ENCODE peak calls at places on chromosomes 11 and 22, in five cellular contexts. One of them, this sample, is unnamed.

GRCh38 chr11:128212324-128212723 is 375.0 kb downstream of the ETS1 start:
- DNase-seq in kidney: no peak
- DNase-seq in ACHN: no peak
- DNase-seq in ELR: no peak
- DNase-seq in NCI-H2107: no peak
- DNase-seq in this sample: no peak

GRCh38 chr11:66543263-66544107 is 2.4 kb downstream of the ZDHHC24 start:
- DNase-seq in ACHN: no peak
- DNase-seq in kidney: peak
- DNase-seq in ELR: peak
- DNase-seq in NCI-H2107: no peak
- DNase-seq in this sample: peak

GRCh38 chr11:26947379-26947844 is 46.5 kb upstream of the FIBIN start:
- DNase-seq in ELR: peak
- DNase-seq in NCI-H2107: no peak
- DNase-seq in ACHN: no peak
- DNase-seq in kidney: no peak
- DNase-seq in this sample: peak

GRCh38 chr22:28116261-28116673 is 197.2 kb upstream of the PITPNB start:
- DNase-seq in kidney: no peak
- DNase-seq in NCI-H2107: no peak
- DNase-seq in ACHN: peak
- DNase-seq in ELR: peak
- DNase-seq in this sample: peak

GRCh38 chr11:66184728-66185127 is 83.7 kb upstream of the RAB1B start:
- DNase-seq in ACHN: no peak
- DNase-seq in kidney: no peak
- DNase-seq in NCI-H2107: no peak
- DNase-seq in ELR: no peak
- DNase-seq in this sample: no peak

GRCh38 chr22:38437416-38437815 is 17.6 kb downstream of the KCNJ4 start:
- DNase-seq in ACHN: no peak
- DNase-seq in ELR: peak
- DNase-seq in kidney: no peak
- DNase-seq in NCI-H2107: no peak
- DNase-seq in this sample: no peak

GRCh38 chr11:100851129-100851528 is 164.0 kb downstream of the ARHGAP42 start:
- DNase-seq in ACHN: no peak
- DNase-seq in ELR: peak
- DNase-seq in kidney: no peak
- DNase-seq in NCI-H2107: no peak
- DNase-seq in this sample: no peak

GRCh38 chr11:44615913-44616806 is 50.7 kb downstream of the CD82 start:
- DNase-seq in kidney: no peak
- DNase-seq in ACHN: no peak
- DNase-seq in NCI-H2107: no peak
- DNase-seq in ELR: no peak
- DNase-seq in this sample: peak

GRCh38 chr11:102757823-102758549 is 22.4 kb downstream of the MMP10 start:
- DNase-seq in kidney: no peak
- DNase-seq in ELR: peak
- DNase-seq in ACHN: no peak
- DNase-seq in NCI-H2107: no peak
- DNase-seq in this sample: no peak